ENCODE peak calls at places on chromosomes 2 and 18, in ten cellular contexts. E is PC-3, Q is neuronal stem cell, L is OCI-LY7, T is endothelial cell of umbilical vein, M is heart right ventricle, R is kidney, B is aorta, H is tibial nerve, J is MM.1S. G is an unnamed sample.

GRCh38 chr2:129641371-129641770 is 338.1 kb upstream of the RAB6C start:
- DNase-seq in E (no peak), Q (no peak), L (no peak), T (no peak), M (no peak), R (no peak), B (no peak), H (no peak), J (no peak), G (no peak)

GRCh38 chr2:207484444-207485391 is 45.0 kb upstream of the CREB1 start:
- DNase-seq in E (no peak), Q (no peak), L (peak; percentile 34), T (no peak), M (no peak), R (no peak), B (no peak), H (no peak), J (no peak), G (no peak)

GRCh38 chr18:39841133-39842041 is 2113.6 kb upstream of the PIK3C3 start:
- DNase-seq in E (peak; percentile 35), Q (peak; percentile 71), L (no peak), T (peak; percentile 76), M (peak; percentile 4), R (peak; percentile 80), B (peak; percentile 65), H (peak; percentile 5), J (no peak), G (no peak)

GRCh38 chr2:218398437-218399390 is 954 bp upstream of the CTDSP1 start:
- DNase-seq in E (peak; percentile 86), Q (peak; percentile 31), L (peak; percentile 86), T (peak; percentile 54), M (peak; percentile 87), R (peak; percentile 97), B (peak; percentile 94), H (peak; percentile 69), J (no peak), G (peak; percentile 86)

GRCh38 chr2:159968282-159968900 is 94.0 kb downstream of the PLA2R1 start:
- DNase-seq in E (peak; percentile 74), Q (peak; percentile 58), L (peak; percentile 28), T (peak; percentile 76), M (peak; percentile 32), R (no peak), B (no peak), H (peak; percentile 17), J (peak; percentile 32), G (no peak)

GRCh38 chr18:36531636-36532035 is 234.1 kb downstream of the FHOD3 start:
- DNase-seq in E (no peak), Q (no peak), L (no peak), T (no peak), M (no peak), R (no peak), B (no peak), H (no peak), J (no peak), G (no peak)

GRCh38 chr2:148027822-148028221 is 6.9 kb downstream of the MBD5 start:
- DNase-seq in E (no peak), Q (no peak), L (no peak), T (no peak), M (no peak), R (no peak), B (no peak), H (no peak), J (no peak), G (no peak)

GRCh38 chr2:73268831-73269685 is 15.2 kb downstream of the FBXO41 start:
- DNase-seq in E (peak; percentile 60), Q (no peak), L (peak; percentile 68), T (peak; percentile 15), M (no peak), R (no peak), B (no peak), H (no peak), J (peak; percentile 69), G (no peak)

GRCh38 chr2:151297882-151298281 is 8.4 kb upstream of the NMI start:
- DNase-seq in E (peak; percentile 15), Q (no peak), L (peak; percentile 36), T (peak; percentile 92), M (no peak), R (no peak), B (no peak), H (no peak), J (no peak), G (no peak)

GRCh38 chr2:151302879-151303278 is 13.4 kb upstream of the NMI start:
- DNase-seq in E (no peak), Q (no peak), L (no peak), T (peak; percentile 25), M (no peak), R (no peak), B (no peak), H (no peak), J (no peak), G (no peak)

GRCh38 chr2:151305129-151305691 is 15.7 kb upstream of the NMI start:
- DNase-seq in E (no peak), Q (no peak), L (no peak), T (no peak), M (no peak), R (no peak), B (no peak), H (no peak), J (no peak), G (no peak)

GRCh38 chr2:151302286-151302878 is 12.9 kb upstream of the NMI start:
- DNase-seq in E (no peak), Q (no peak), L (no peak), T (no peak), M (no peak), R (no peak), B (no peak), H (no peak), J (no peak), G (no peak)

GRCh38 chr2:151299940-151300539 is 10.6 kb upstream of the NMI start:
- DNase-seq in E (no peak), Q (no peak), L (no peak), T (no peak), M (no peak), R (no peak), B (no peak), H (no peak), J (no peak), G (no peak)
- H3K4me1 ChIP-seq in E (no peaks in the 10 kb centered on the region), Q (no peaks in the 10 kb centered on the region), L (peaks cover 9% of the 10 kb centered on the region), T (peaks cover 16% of the 10 kb centered on the region), M (no peaks in the 10 kb centered on the region), R (no peaks in the 10 kb centered on the region), B (no peaks in the 10 kb centered on the region), H (no peaks in the 10 kb centered on the region), J (no peaks in the 10 kb centered on the region), G (no peaks in the 10 kb centered on the region)

DNA sequence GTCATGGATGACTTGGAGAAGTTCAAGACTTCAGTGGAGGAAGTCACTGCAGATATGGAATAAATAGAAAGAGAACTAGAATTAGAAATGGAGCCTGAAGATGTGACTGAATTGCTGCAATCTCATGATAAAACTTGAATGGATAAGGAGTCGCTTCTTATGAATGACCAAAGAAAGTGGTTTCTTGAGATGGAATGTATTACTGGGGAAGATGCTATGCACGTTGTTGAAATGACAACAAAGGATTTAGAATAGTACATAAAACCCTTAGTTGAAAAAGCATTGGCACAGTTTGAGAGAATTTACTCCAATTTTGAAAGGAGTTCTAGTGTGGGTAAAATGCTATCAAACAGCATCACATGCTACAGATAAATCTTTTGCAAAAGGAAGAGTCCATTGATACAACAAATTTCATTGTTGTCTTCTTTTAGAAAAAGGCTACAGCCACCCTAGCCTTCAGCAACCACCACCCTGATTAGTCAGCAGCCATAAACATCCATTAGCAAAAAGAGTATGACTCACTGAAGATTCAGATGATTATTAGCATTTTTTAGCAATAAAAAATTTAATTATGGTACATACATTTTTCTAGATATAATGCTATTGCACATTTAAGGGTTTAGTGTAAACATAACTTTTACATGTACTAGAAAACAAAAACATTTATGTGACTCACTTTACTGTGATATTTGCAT is 110.4 kb upstream of the TACR1 start:
- DNase-seq in E (peak; percentile 64), Q (no peak), L (no peak), T (no peak), M (no peak), R (no peak), B (no peak), H (no peak), J (no peak), G (no peak)
- H3K27ac ChIP-seq in E (peak overlapping the region; percentile 3), Q (no peak overlapping the region), L (no peak overlapping the region), T (no peak overlapping the region), M (no peak overlapping the region), R (no peak overlapping the region), B (no peak overlapping the region), H (no peak overlapping the region), J (no peak overlapping the region), G (no peak overlapping the region)

GRCh38 chr18:55857409-55857808 is 269.4 kb upstream of the TCF4 start:
- DNase-seq in E (no peak), Q (no peak), L (no peak), T (no peak), M (no peak), R (no peak), B (no peak), H (no peak), J (no peak), G (no peak)

GRCh38 chr18:55856191-55856590 is 268.2 kb upstream of the TCF4 start:
- DNase-seq in E (peak; percentile 99), Q (no peak), L (no peak), T (peak; percentile 64), M (no peak), R (no peak), B (no peak), H (no peak), J (no peak), G (no peak)

GRCh38 chr18:55858661-55859111 is 270.7 kb upstream of the TCF4 start:
- DNase-seq in E (no peak), Q (no peak), L (no peak), T (no peak), M (no peak), R (no peak), B (no peak), H (no peak), J (no peak), G (no peak)

GRCh38 chr18:55857961-55858360 is 270.0 kb upstream of the TCF4 start:
- DNase-seq in E (no peak), Q (no peak), L (no peak), T (no peak), M (no peak), R (no peak), B (no peak), H (no peak), J (no peak), G (no peak)

DNA sequence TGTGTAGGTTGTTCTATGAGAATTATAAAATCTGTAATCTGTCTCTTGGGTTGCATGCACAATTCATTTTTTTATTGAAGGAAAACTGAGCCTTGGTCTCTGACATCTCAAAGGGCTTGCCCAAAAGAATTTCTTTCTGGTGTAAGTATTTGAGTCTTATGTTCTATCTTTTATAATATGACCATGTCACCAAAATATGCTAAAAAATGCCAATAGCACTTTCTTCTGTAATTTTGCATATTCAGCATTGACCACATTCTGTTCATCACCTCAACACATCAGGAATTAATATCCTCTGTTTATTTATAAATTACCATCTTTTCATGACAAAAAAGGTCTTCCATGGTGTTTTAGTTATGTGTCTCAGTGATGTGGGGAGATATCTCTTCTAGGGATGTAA is 268.7 kb upstream of the TCF4 start:
- DNase-seq in E (peak; percentile 21), Q (no peak), L (no peak), T (no peak), M (no peak), R (no peak), B (no peak), H (no peak), J (no peak), G (no peak)
- H3K4me1 ChIP-seq in E (peaks cover 37% of the 10 kb centered on the region), Q (peaks cover 8% of the 10 kb centered on the region), L (no peaks in the 10 kb centered on the region), T (peaks cover 10% of the 10 kb centered on the region), M (no peaks in the 10 kb centered on the region), R (no peaks in the 10 kb centered on the region), B (no peaks in the 10 kb centered on the region), H (no peaks in the 10 kb centered on the region), J (no peaks in the 10 kb centered on the region), G (no peaks in the 10 kb centered on the region)

DNA sequence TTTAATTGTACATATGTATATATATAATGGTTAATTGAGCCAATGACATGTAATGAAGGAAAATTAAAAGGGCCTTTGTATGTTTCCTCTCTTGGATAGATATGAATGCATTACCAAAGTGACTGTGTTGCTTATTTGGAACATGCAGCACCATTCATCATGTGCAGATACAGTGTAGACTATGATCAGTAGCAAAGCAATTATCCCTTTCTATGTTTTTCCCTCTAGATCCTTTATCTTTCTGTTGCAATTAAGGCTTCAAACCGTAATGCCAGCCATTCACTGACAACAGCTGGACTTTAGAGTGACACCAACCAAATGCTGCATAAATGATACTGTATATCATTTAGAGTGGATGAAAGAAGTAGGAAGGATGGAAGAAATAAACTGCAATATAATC is 565.2 kb downstream of the NRXN1 start:
- DNase-seq in E (no peak), Q (no peak), L (no peak), T (no peak), M (no peak), R (no peak), B (no peak), H (no peak), J (no peak), G (no peak)
- H3K27ac ChIP-seq in E (no peak overlapping the region), Q (no peak overlapping the region), L (no peak overlapping the region), T (no peak overlapping the region), M (no peak overlapping the region), R (no peak overlapping the region), B (no peak overlapping the region), H (no peak overlapping the region), J (no peak overlapping the region), G (no peak overlapping the region)